ENCODE peak calls at places on chromosomes 5 and 9, in eight cellular contexts. Y, W, K, Z, V, N, A and G are unnamed samples.

GRCh38 chr5:54580997-54581741 is 63.6 kb downstream of the SNX18 start:
- DNase-seq in V (no peak), Y (no peak), W (no peak), N (no peak), A (peak), K (no peak), Z (no peak), G (no peak)

GRCh38 chr9:4050686-4051315 is 249.1 kb downstream of the GLIS3 start:
- DNase-seq in K (no peak), Z (no peak), V (no peak), W (no peak), N (no peak), A (no peak), Y (no peak), G (no peak)

GRCh38 chr9:110936252-110936651 is 102.0 kb downstream of the LPAR1 start:
- DNase-seq in Z (no peak), W (no peak), N (no peak), Y (no peak), K (no peak), A (no peak), V (no peak), G (no peak)

GRCh38 chr5:79851694-79852006 is 139.4 kb downstream of the MTX3 start:
- DNase-seq in W (no peak), K (no peak), N (no peak), V (no peak), A (no peak), Z (no peak), Y (no peak), G (no peak)

GRCh38 chr5:133256276-133256675 is 204.5 kb downstream of the HSPA4 start:
- DNase-seq in N (no peak), W (no peak), K (no peak), V (no peak), Y (no peak), Z (no peak), A (no peak), G (no peak)

GRCh38 chr5:177494356-177495195 is 2.8 kb downstream of the PDLIM7 start:
- DNase-seq in V (peak), K (peak), N (peak), Y (peak), A (no peak), Z (peak), W (no peak), G (peak)

GRCh38 chr5:85533324-85533723 is 1084.4 kb upstream of the COX7C start:
- DNase-seq in N (no peak), W (no peak), V (no peak), Z (no peak), K (no peak), Y (no peak), A (no peak), G (no peak)

GRCh38 chr5:73179730-73180129 is 6.7 kb downstream of the TMEM174 start:
- DNase-seq in Z (no peak), W (no peak), N (no peak), V (no peak), K (no peak), A (no peak), Y (no peak), G (no peak)

GRCh38 chr5:100464418-100464817 is 70.8 kb upstream of the FAM174A start:
- DNase-seq in N (no peak), A (no peak), K (no peak), W (no peak), Y (no peak), Z (no peak), V (no peak), G (no peak)

GRCh38 chr9:33161011-33161588 is 6.0 kb downstream of the B4GALT1 start:
- DNase-seq in V (peak), A (no peak), K (peak), N (peak), Z (no peak), W (no peak), Y (peak), G (peak)

GRCh38 chr9:114382951-114383865 is 4.6 kb downstream of the AKNA start:
- DNase-seq in K (peak), N (peak), Z (no peak), Y (no peak), V (peak), W (no peak), A (peak), G (no peak)

GRCh38 chr5:112070022-112070421 is 313.0 kb upstream of the NREP start:
- DNase-seq in K (no peak), A (no peak), Z (no peak), V (no peak), N (no peak), Y (no peak), W (no peak), G (no peak)

GRCh38 chr9:134595014-134595413 is 46.6 kb upstream of the COL5A1 start:
- DNase-seq in N (peak), W (no peak), V (no peak), K (no peak), Y (no peak), A (no peak), Z (no peak), G (no peak)

GRCh38 chr5:122180863-122181519 is 51.6 kb downstream of the ZNF474 start:
- DNase-seq in Z (no peak), W (no peak), N (no peak), K (no peak), V (no peak), A (no peak), Y (peak), G (peak)

GRCh38 chr9:120915854-120916495 is 10.6 kb downstream of the TRAF1 start:
- DNase-seq in Z (no peak), V (no peak), K (no peak), N (no peak), W (no peak), Y (no peak), A (no peak), G (no peak)

GRCh38 chr9:100228352-100228869 is 124.3 kb downstream of the TEX10 start:
- DNase-seq in N (no peak), Z (no peak), V (no peak), K (no peak), A (no peak), Y (no peak), W (no peak), G (no peak)

GRCh38 chr5:105146867-105147266 is 1584.3 kb upstream of the NUDT12 start:
- DNase-seq in Y (no peak), W (no peak), Z (no peak), K (no peak), A (no peak), N (no peak), V (no peak), G (no peak)

GRCh38 chr9:123371228-123371584 is 15.2 kb downstream of the CRB2 start:
- DNase-seq in N (peak), Z (no peak), W (no peak), Y (no peak), A (no peak), K (no peak), V (no peak), G (no peak)

GRCh38 chr5:5369051-5369450 is 53.4 kb upstream of the ICE1 start:
- DNase-seq in Z (no peak), Y (no peak), A (no peak), K (no peak), W (no peak), N (no peak), V (no peak), G (no peak)

GRCh38 chr5:3006526-3006925 is 255.0 kb upstream of the IRX2 start:
- DNase-seq in V (no peak), W (no peak), A (no peak), Z (no peak), Y (no peak), N (no peak), K (no peak), G (no peak)

GRCh38 chr9:98886691-98887229 is 56.9 kb upstream of the COL15A1 start:
- DNase-seq in A (no peak), Z (no peak), W (no peak), K (no peak), N (no peak), V (no peak), Y (no peak), G (no peak)

GRCh38 chr5:174617285-174617684 is 107.1 kb upstream of the MSX2 start:
- DNase-seq in W (no peak), Z (no peak), N (no peak), A (no peak), K (no peak), Y (no peak), V (no peak), G (no peak)

GRCh38 chr5:153953411-153953810 is 85.3 kb downstream of the FAM114A2 start:
- DNase-seq in K (no peak), Z (no peak), N (no peak), Y (no peak), V (no peak), A (no peak), W (no peak), G (no peak)

GRCh38 chr9:128995791-128996190 is 32.3 kb downstream of the SH3GLB2 start:
- DNase-seq in K (no peak), Z (no peak), Y (no peak), V (no peak), A (peak), W (no peak), N (no peak), G (no peak)

GRCh38 chr9:112032733-112033132 is 136.1 kb downstream of the UGCG start:
- DNase-seq in V (no peak), Z (no peak), W (no peak), N (no peak), Y (no peak), K (no peak), A (no peak), G (peak)

GRCh38 chr5:117889592-117889991 is 1098.8 kb downstream of the DTWD2 start:
- DNase-seq in N (no peak), V (no peak), K (no peak), Y (peak), A (no peak), Z (no peak), W (no peak), G (peak)

GRCh38 chr5:149271195-149271716 is 403 bp upstream of the AFAP1L1 start:
- DNase-seq in W (no peak), Y (peak), N (no peak), Z (no peak), A (no peak), V (no peak), K (no peak), G (no peak)

GRCh38 chr5:149466457-149466972 is 84.7 kb downstream of the CSNK1A1 start:
- DNase-seq in K (no peak), W (no peak), N (no peak), Z (no peak), A (no peak), V (peak), Y (peak), G (no peak)

GRCh38 chr5:40754381-40755092 is 1.2 kb downstream of the TTC33 start:
- DNase-seq in K (no peak), N (no peak), V (no peak), A (no peak), Z (no peak), W (no peak), Y (peak), G (no peak)

GRCh38 chr9:112028242-112029221 is 131.9 kb downstream of the UGCG start:
- DNase-seq in Z (peak), V (no peak), K (no peak), N (no peak), A (no peak), Y (no peak), W (peak), G (no peak)

GRCh38 chr5:94072116-94072515 is 330.7 kb upstream of the POU5F2 start:
- DNase-seq in A (no peak), W (no peak), N (no peak), Z (no peak), Y (no peak), K (no peak), V (no peak), G (no peak)

GRCh38 chr5:59575648-59576290 is 317.8 kb downstream of the PDE4D start:
- DNase-seq in K (no peak), V (no peak), N (no peak), W (no peak), A (no peak), Z (no peak), Y (no peak), G (no peak)